ENCODE peak calls at places on chromosomes 2 and 18, in five cellular contexts. Z, N, W, T and D are unnamed samples.

GRCh38 chr2:63846487-63846886 is 4.8 kb downstream of the UGP2 start:
- DNase-seq in T (peak; percentile 81), W (no peak), Z (no peak), N (no peak), D (no peak)

GRCh38 chr2:151770995-151771394 is 36.7 kb upstream of the NEB start:
- DNase-seq in T (no peak), W (no peak), Z (no peak), N (no peak), D (no peak)

GRCh38 chr2:48427552-48427951 is 102.4 kb upstream of the STON1 start:
- DNase-seq in Z (no peak), W (no peak), N (no peak), T (no peak), D (no peak)

GRCh38 chr2:63667132-63667531 is 78.4 kb downstream of the MDH1 start:
- DNase-seq in W (no peak), N (peak; percentile 17), T (no peak), Z (no peak), D (no peak)

GRCh38 chr2:102114290-102114721 is 28.2 kb upstream of the IL1R1 start:
- DNase-seq in T (no peak), N (peak; percentile 100), Z (no peak), W (no peak), D (no peak)

GRCh38 chr18:998976-999375 is 94.3 kb downstream of the ADCYAP1 start:
- DNase-seq in Z (no peak), T (no peak), N (no peak), W (no peak), D (no peak)

GRCh38 chr2:172806426-172807008 is 70.9 kb downstream of the RAPGEF4 start:
- DNase-seq in Z (peak; percentile 37), N (peak; percentile 55), W (no peak), T (peak; percentile 72), D (no peak)

GRCh38 chr2:200438251-200438650 is 71.6 kb downstream of the KCTD18 start:
- DNase-seq in W (no peak), N (no peak), T (no peak), Z (no peak), D (no peak)

GRCh38 chr2:139720056-139720455 is 939.9 kb upstream of the NXPH2 start:
- DNase-seq in T (no peak), Z (no peak), N (no peak), W (no peak), D (no peak)

GRCh38 chr2:113818382-113818951 is 62.0 kb upstream of the SLC35F5 start:
- DNase-seq in Z (peak; percentile 83), T (peak; percentile 69), N (peak; percentile 100), W (no peak), D (peak; percentile 52)

GRCh38 chr2:135664623-135665068 is 77.0 kb upstream of the UBXN4 start:
- DNase-seq in T (no peak), N (peak; percentile 42), Z (no peak), W (no peak), D (no peak)

GRCh38 chr18:75125359-75126331 is 83.3 kb downstream of the PTGR3 start:
- DNase-seq in W (peak; percentile 60), Z (no peak), T (no peak), N (peak; percentile 15), D (no peak)

GRCh38 chr2:46134531-46135229 is 162.5 kb upstream of the EPAS1 start:
- DNase-seq in T (no peak), N (peak; percentile 76), W (peak; percentile 70), Z (no peak), D (no peak)

GRCh38 chr2:55883829-55884228 is 39.8 kb downstream of the EFEMP1 start:
- DNase-seq in T (no peak), N (no peak), Z (no peak), W (no peak), D (no peak)

GRCh38 chr2:15882761-15883497 is 57.4 kb upstream of the MYCN start:
- DNase-seq in T (no peak), Z (no peak), N (no peak), W (no peak), D (no peak)

GRCh38 chr18:75538727-75539126 is 111.2 kb upstream of the SMIM21 start:
- DNase-seq in W (no peak), T (no peak), Z (no peak), N (peak; percentile 79), D (no peak)

GRCh38 chr18:40867452-40867851 is 1087.6 kb upstream of the PIK3C3 start:
- DNase-seq in Z (no peak), W (no peak), T (no peak), N (peak; percentile 87), D (no peak)

GRCh38 chr2:197311521-197312033 is 997 bp upstream of the ANKRD44 start:
- DNase-seq in T (no peak), Z (no peak), N (peak; percentile 56), W (no peak), D (no peak)

GRCh38 chr18:77114070-77114563 is 18.5 kb downstream of the MBP start:
- DNase-seq in N (no peak), W (no peak), Z (no peak), T (no peak), D (no peak)
- H3K36me3 ChIP-seq in N (no peaks in the 10 kb centered on the region), W (no peaks in the 10 kb centered on the region), Z (no peaks in the 10 kb centered on the region), T (no peaks in the 10 kb centered on the region), D (no peaks in the 10 kb centered on the region)

GRCh38 chr2:86170449-86170848 is 24.8 kb downstream of the IMMT start:
- DNase-seq in N (no peak), T (no peak), Z (no peak), W (no peak), D (no peak)
- H3K36me3 ChIP-seq in N (peaks cover 2% of the 10 kb centered on the region), T (peaks cover 48% of the 10 kb centered on the region), Z (peaks cover 33% of the 10 kb centered on the region), W (peaks cover 64% of the 10 kb centered on the region), D (peaks cover 61% of the 10 kb centered on the region)

GRCh38 chr2:241142063-241142462 is 7.2 kb downstream of the PASK start:
- DNase-seq in N (no peak), Z (no peak), T (no peak), W (no peak), D (no peak)

GRCh38 chr2:241138471-241138870 is 10.8 kb downstream of the PASK start:
- DNase-seq in Z (no peak), T (no peak), N (no peak), W (no peak), D (no peak)

GRCh38 chr2:241141214-241141770 is 8.0 kb downstream of the PASK start:
- DNase-seq in W (peak; percentile 38), T (no peak), Z (no peak), N (no peak), D (no peak)

GRCh38 chr2:241139531-241140444 is 9.5 kb downstream of the PASK start:
- DNase-seq in Z (no peak), W (no peak), N (no peak), T (no peak), D (no peak)

GRCh38 chr2:241140445-241140840 is 8.8 kb downstream of the PASK start:
- DNase-seq in N (no peak), W (no peak), T (no peak), Z (no peak), D (no peak)
- H3K36me3 ChIP-seq in N (peaks cover 1% of the 10 kb centered on the region), W (no peaks in the 10 kb centered on the region), T (no peaks in the 10 kb centered on the region), Z (peaks cover under 1% of the 10 kb centered on the region), D (no peaks in the 10 kb centered on the region)

GRCh38 chr18:45854036-45854586 is 28.6 kb downstream of the SIGLEC15 start:
- DNase-seq in N (no peak), T (no peak), W (no peak), Z (no peak), D (no peak)

GRCh38 chr18:45860492-45860891 is 35.0 kb downstream of the SIGLEC15 start:
- DNase-seq in T (no peak), Z (no peak), N (no peak), W (no peak), D (no peak)

GRCh38 chr18:45852631-45853030 is 27.2 kb downstream of the SIGLEC15 start:
- DNase-seq in W (no peak), Z (no peak), T (no peak), N (no peak), D (no peak)

GRCh38 chr18:45859334-45859733 is 33.9 kb downstream of the SIGLEC15 start:
- DNase-seq in Z (no peak), W (no peak), T (no peak), N (no peak), D (no peak)

DNA sequence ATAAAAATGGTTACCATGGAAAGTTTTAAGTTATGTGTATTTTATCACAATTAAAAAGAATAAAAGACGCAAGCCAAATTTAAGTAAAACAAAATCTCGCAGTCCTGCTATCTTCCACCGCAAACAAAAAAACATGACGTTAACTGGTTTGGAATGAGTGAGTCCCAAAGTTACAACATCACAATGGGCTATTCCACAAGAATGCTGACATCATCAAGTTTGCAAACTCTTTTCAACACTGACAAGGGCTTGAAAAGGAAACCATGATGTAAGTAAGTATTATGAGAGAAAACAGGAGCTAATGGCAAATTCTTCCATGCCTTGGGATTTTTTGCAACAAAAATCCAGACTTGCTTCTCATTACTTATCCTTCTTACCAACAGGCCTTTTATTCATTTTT is 31.1 kb downstream of the SIGLEC15 start:
- DNase-seq in Z (no peak), W (no peak), N (peak; percentile 81), T (no peak), D (no peak)
- H3K36me3 ChIP-seq in Z (peaks cover 4% of the 10 kb centered on the region), W (peaks cover 90% of the 10 kb centered on the region), N (peaks cover 23% of the 10 kb centered on the region), T (peaks cover 42% of the 10 kb centered on the region), D (peaks cover 47% of the 10 kb centered on the region)

DNA sequence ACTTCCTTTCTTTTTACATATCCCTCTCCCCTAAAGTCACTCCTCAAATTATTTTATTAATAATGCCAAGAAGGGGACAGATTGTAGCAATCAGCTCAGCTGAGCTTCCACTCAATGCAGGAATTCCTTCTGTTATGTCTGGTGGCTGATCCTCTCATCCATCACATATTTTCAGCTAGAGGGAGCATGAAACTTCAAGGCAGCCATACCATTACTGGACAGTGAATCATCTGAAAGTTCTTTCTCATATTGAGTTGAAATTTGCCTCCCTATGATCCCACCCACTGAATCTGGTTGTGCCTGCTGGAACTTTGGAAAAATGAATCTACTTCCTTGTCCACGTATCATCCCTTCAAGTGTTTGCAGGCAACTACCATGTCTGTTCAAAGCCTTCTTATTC is 11.2 kb downstream of the ZNF385B start:
- DNase-seq in T (no peak), Z (no peak), N (peak; percentile 75), W (no peak), D (no peak)
- H3K36me3 ChIP-seq in T (no peaks in the 10 kb centered on the region), Z (no peaks in the 10 kb centered on the region), N (no peaks in the 10 kb centered on the region), W (no peaks in the 10 kb centered on the region), D (no peaks in the 10 kb centered on the region)

GRCh38 chr2:230170532-230170931 is 49.3 kb downstream of the SP110 start:
- DNase-seq in T (no peak), W (no peak), N (no peak), Z (no peak), D (peak; percentile 67)

GRCh38 chr2:230172156-230172555 is 47.6 kb downstream of the SP110 start:
- DNase-seq in Z (no peak), N (no peak), W (no peak), T (no peak), D (no peak)

GRCh38 chr2:230176996-230177395 is 42.8 kb downstream of the SP110 start:
- DNase-seq in W (no peak), T (no peak), N (no peak), Z (no peak), D (no peak)

GRCh38 chr2:230174466-230174865 is 45.3 kb downstream of the SP110 start:
- DNase-seq in W (no peak), T (no peak), N (no peak), Z (no peak), D (no peak)

GRCh38 chr2:230172852-230173251 is 46.9 kb downstream of the SP110 start:
- DNase-seq in N (no peak), W (no peak), T (no peak), Z (no peak), D (no peak)
- H3K36me3 ChIP-seq in N (no peaks in the 10 kb centered on the region), W (peaks cover 58% of the 10 kb centered on the region), T (no peaks in the 10 kb centered on the region), Z (no peaks in the 10 kb centered on the region), D (peaks cover 9% of the 10 kb centered on the region)

GRCh38 chr2:61074100-61074499 is 8.4 kb downstream of the SANBR start:
- DNase-seq in W (no peak), N (no peak), Z (no peak), T (no peak), D (no peak)
- H3K36me3 ChIP-seq in W (peaks cover 34% of the 10 kb centered on the region), N (peaks cover 4% of the 10 kb centered on the region), Z (no peaks in the 10 kb centered on the region), T (peaks cover 30% of the 10 kb centered on the region), D (no peaks in the 10 kb centered on the region)

GRCh38 chr2:37215255-37215654 is 16.1 kb downstream of the CEBPZ start:
- DNase-seq in W (no peak), T (no peak), Z (no peak), N (peak; percentile 7), D (no peak)
- H3K36me3 ChIP-seq in W (peaks cover 74% of the 10 kb centered on the region), T (peaks cover 79% of the 10 kb centered on the region), Z (peaks cover 66% of the 10 kb centered on the region), N (peaks cover 1% of the 10 kb centered on the region), D (peaks cover 70% of the 10 kb centered on the region)